ENCODE peak calls at places on chromosomes 4 and X, in four cellular contexts. X is mesenchymal stem cell, B is IMR-90, U is H9. K is an unnamed sample.

GRCh38 chrX:73262991-73263390 is 48.3 kb upstream of the NAP1L2 start:
- DNase-seq in X (no peak), B (no peak), U (no peak), K (no peak)

GRCh38 chr4:2829933-2830451 is 13.7 kb upstream of the ADD1 start:
- DNase-seq in U (no peak), B (no peak), X (no peak), K (no peak)

GRCh38 chr4:71186257-71186565 is 152.6 kb upstream of the SLC4A4 start:
- DNase-seq in U (no peak), B (no peak), X (no peak), K (no peak)

GRCh38 chr4:112857461-112857860 is 192.0 kb upstream of the ANK2 start:
- DNase-seq in X (peak; percentile 86), U (no peak), B (peak; percentile 80), K (no peak)

GRCh38 chr4:1979477-1980196 is 29.1 kb downstream of the NELFA start:
- DNase-seq in B (no peak), X (no peak), U (peak; percentile 22), K (no peak)

GRCh38 chrX:17030092-17030491 is 83.6 kb downstream of the REPS2 start:
- DNase-seq in U (no peak), B (no peak), X (no peak), K (no peak)

GRCh38 chr4:56976878-56977320 is 507 bp downstream of the NOA1 start:
- DNase-seq in B (no peak), U (peak; percentile 73), X (peak; percentile 28), K (peak; percentile 29)

GRCh38 chr4:37685211-37685725 is 908 bp downstream of the RELL1 start:
- DNase-seq in B (peak; percentile 82), X (peak; percentile 84), U (no peak), K (no peak)

GRCh38 chr4:20248155-20248558 is 3.5 kb upstream of the SLIT2 start:
- DNase-seq in X (peak; percentile 62), U (no peak), B (peak; percentile 83), K (peak; percentile 27)

GRCh38 chrX:36957425-36958328 is 50.5 kb upstream of the FAM47C start:
- DNase-seq in X (no peak), U (peak; percentile 79), B (no peak), K (peak; percentile 31)

GRCh38 chrX:17605676-17606075 is 131.6 kb upstream of the SCML1 start:
- DNase-seq in U (no peak), X (peak; percentile 42), B (peak; percentile 42), K (no peak)

GRCh38 chr4:5956285-5957021 is 61.8 kb downstream of the C4orf50 start:
- DNase-seq in U (peak; percentile 70), X (no peak), B (no peak), K (peak; percentile 27)

GRCh38 chrX:122087353-122087752 is 1039.9 kb downstream of the GLUD2 start:
- DNase-seq in B (no peak), U (no peak), X (no peak), K (no peak)

GRCh38 chr4:52106701-52107100 is 55.6 kb downstream of the SPATA18 start:
- DNase-seq in B (no peak), X (no peak), U (no peak), K (no peak)

GRCh38 chrX:14497184-14497666 is 32.1 kb upstream of the GLRA2 start:
- DNase-seq in X (peak; percentile 28), U (no peak), B (peak; percentile 4), K (no peak)

GRCh38 chrX:137566746-137567473 is 983 bp downstream of the ZIC3 start:
- DNase-seq in B (no peak), U (no peak), X (no peak), K (no peak)

GRCh38 chr4:105140684-105141490 is 5.8 kb upstream of the TET2 start:
- DNase-seq in U (no peak), X (peak; percentile 37), B (no peak), K (peak; percentile 29)

GRCh38 chrX:109735241-109735744 is 2.2 kb upstream of the ACSL4 start:
- DNase-seq in X (no peak), B (no peak), U (no peak), K (no peak)

GRCh38 chr4:40662962-40663604 is 33.4 kb upstream of the RBM47 start:
- DNase-seq in B (peak; percentile 89), U (no peak), X (peak; percentile 71), K (no peak)

GRCh38 chr4:176778063-176778462 is 14.7 kb downstream of the VEGFC start:
- DNase-seq in X (peak; percentile 73), U (no peak), B (peak; percentile 79), K (no peak)

GRCh38 chr4:110586137-110586850 is 36.6 kb downstream of the PITX2 start:
- DNase-seq in X (peak; percentile 69), U (no peak), B (peak; percentile 69), K (no peak)

DNA sequence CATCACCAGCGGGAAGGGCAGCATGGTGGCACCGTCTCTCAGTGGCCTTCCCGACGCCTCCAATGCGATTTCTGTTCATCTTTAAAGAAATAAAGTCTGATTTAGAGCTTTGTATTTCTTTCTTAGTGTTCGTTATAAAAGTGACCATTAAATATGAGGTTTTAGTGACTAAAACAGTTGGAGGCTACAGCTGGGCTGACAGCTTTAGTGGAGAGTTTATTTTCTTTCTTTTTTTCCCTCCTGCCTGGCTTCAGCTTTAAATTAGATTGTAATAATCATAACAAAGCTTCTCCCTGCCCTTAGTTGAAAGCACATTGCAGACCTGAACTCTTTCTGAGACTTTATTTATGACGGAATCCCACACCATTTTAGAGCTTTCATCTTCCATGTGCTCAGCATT is 97.2 kb upstream of the PGRMC2 start:
- DNase-seq in U (no peak), X (no peak), B (no peak), K (no peak)
- H2BK5ac ChIP-seq in U (no peak overlapping the region), X (peak overlapping the region; percentile 88), B (peak overlapping the region; percentile 98), K (no peak overlapping the region)

DNA sequence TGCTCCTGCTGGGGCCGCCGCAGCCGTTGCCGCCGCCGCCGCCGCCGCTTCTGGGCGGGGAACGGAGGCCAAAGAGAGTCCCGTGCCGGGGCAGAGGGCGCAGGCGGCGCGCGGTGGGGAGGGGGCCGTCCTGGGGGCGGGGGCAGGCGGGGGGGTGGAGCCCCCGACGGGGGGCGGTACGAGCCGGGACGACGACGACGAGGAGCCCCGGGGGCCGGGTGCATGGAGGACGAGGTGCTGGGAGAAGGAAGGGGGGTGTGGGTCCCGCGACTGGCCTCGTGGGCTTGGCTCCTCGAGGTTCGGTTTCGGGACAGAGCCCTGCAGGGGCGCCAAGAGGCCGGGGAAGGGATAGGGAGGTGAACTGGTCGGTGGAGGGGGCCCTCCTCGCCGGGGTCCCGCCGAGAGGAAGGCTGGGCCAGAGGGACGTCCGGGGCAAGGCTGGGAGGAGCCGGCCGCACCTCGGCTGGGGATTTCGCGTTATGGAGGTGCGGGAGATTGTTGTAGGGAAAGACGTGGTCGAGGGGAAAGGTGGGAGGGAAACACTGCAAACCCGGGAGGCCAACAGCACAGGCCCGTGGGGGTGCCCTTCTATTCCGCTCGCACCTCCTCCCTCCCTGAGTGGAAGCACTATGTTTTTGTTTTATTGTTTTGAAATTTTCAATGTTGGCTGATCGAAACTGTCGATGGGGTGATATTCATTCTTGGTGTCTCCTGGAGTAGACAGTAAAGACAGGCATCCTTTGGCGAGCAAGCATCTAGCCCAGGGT is 1.9 kb downstream of the BCORL1 start:
- DNase-seq in X (no peak), B (no peak), U (peak; percentile 34), K (no peak)
- H3K14ac ChIP-seq in X (no peak overlapping the region), B (no peak overlapping the region), U (no peak overlapping the region), K (no peak overlapping the region)

GRCh38 chr4:27089186-27089585 is 228.5 kb downstream of the STIM2 start:
- DNase-seq in U (no peak), X (no peak), B (no peak), K (no peak)
- H2BK5ac ChIP-seq in U (no peak overlapping the region), X (no peak overlapping the region), B (no peak overlapping the region), K (no peak overlapping the region)

GRCh38 chr4:140094701-140095420 is 59.1 kb downstream of the MAML3 start:
- DNase-seq in U (peak; percentile 78), X (no peak), B (peak; percentile 73), K (no peak)
- H3K14ac ChIP-seq in U (no peak overlapping the region), X (no peak overlapping the region), B (peak overlapping the region; percentile 94), K (no peak overlapping the region)

GRCh38 chr4:39044364-39044946 is 12.2 kb upstream of the TMEM156 start:
- DNase-seq in X (peak; percentile 97), B (peak; percentile 93), U (peak; percentile 94), K (peak; percentile 91)
- H2BK5ac ChIP-seq in X (peak overlapping the region; percentile 100), B (peak overlapping the region; percentile 96), U (no peak overlapping the region), K (no peak overlapping the region)

DNA sequence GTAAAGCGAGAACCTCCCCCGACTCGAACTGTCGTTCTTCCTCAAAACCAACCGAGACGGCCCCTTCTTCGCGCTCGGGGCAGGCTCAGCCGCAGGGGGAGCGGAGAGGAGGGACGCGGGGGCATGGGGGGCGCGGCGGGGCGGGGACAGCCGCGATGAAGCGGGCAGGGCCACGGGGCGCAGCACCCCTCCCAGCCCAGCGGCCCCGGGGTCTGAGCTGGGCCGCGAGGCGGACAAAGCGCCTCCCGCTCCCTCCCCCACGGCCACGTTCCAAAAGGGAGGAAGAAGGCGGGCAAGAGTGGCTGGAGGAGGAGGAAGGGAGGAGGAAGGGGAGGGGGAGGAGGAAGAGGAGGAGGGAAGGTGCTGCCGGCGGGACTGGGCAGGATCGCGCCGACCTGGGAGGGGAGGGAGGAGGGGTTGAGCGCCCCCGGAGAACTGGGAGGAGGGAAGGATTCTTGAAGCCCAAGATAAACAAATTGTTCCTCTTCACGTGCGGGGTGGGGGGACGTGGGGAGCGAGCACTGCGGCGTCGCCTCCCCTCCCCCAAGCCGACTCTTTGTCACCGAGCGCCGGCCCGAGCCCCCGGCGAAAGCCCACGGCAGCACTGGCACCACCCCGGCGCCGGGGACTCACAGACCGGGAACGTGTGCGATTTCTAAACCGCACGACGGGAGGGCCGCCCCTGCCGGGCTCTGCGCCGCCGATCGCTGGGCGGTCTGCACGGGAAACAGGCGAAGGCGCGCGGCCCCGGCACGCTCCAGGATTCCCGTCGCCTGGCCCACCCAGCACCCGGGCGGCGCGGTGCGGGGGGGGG is 2.9 kb downstream of the MAML3 start:
- DNase-seq in B (peak; percentile 97), X (peak; percentile 95), U (peak; percentile 89), K (peak; percentile 91)
- H3K14ac ChIP-seq in B (peak overlapping the region; percentile 92), X (peak overlapping the region; percentile 57), U (peak overlapping the region; percentile 28), K (peak overlapping the region; percentile 44)

GRCh38 chr4:76610751-76611150 is 175.7 kb downstream of the SHROOM3 start:
- DNase-seq in X (no peak), U (no peak), B (no peak), K (no peak)

GRCh38 chr4:76614589-76614988 is 179.6 kb downstream of the SHROOM3 start:
- DNase-seq in B (peak; percentile 83), U (no peak), X (no peak), K (no peak)

GRCh38 chr4:76611611-76612010 is 176.6 kb downstream of the SHROOM3 start:
- DNase-seq in X (no peak), B (peak; percentile 68), U (no peak), K (no peak)

GRCh38 chr4:76607846-76608245 is 172.8 kb downstream of the SHROOM3 start:
- DNase-seq in X (no peak), U (no peak), B (no peak), K (no peak)

GRCh38 chr4:76611164-76611563 is 176.1 kb downstream of the SHROOM3 start:
- DNase-seq in B (peak; percentile 67), X (no peak), U (no peak), K (no peak)
- H2BK5ac ChIP-seq in B (peak overlapping the region; percentile 98), X (peak overlapping the region; percentile 14), U (no peak overlapping the region), K (no peak overlapping the region)

GRCh38 chr4:8594097-8595038 is 1.8 kb downstream of the CPZ start:
- DNase-seq in B (peak; percentile 72), U (peak; percentile 74), X (peak; percentile 77), K (peak; percentile 72)
- H3K14ac ChIP-seq in B (no peak overlapping the region), U (no peak overlapping the region), X (no peak overlapping the region), K (no peak overlapping the region)

K was measured in neuronal stem cell.